ENCODE peak calls at places on chromosomes 5 and 9, in nine cellular contexts. E is sigmoid colon, K is IMR-90, F is ovary, Y is adrenal gland, N is prostate gland, X is A549, G is breast epithelium, H is transverse colon. J is an unnamed sample.

GRCh38 chr5:142748568-142749249 is 21.5 kb upstream of the ARHGAP26 start:
- DNase-seq in F (no peak), G (peak; percentile 81), K (no peak), Y (no peak), E (no peak), X (peak; percentile 44), N (peak; percentile 59), H (peak; percentile 60), J (no peak)

GRCh38 chr9:19216466-19216865 is 14.0 kb upstream of the DENND4C start:
- DNase-seq in H (no peak), G (no peak), X (no peak), E (no peak), Y (no peak), F (no peak), K (no peak), N (no peak), J (no peak)

GRCh38 chr5:61292130-61292672 is 39.9 kb upstream of the ZSWIM6 start:
- DNase-seq in Y (no peak), G (no peak), X (no peak), E (no peak), F (no peak), K (no peak), N (no peak), H (no peak), J (no peak)

GRCh38 chr5:180198208-180198607 is 10.8 kb downstream of the RASGEF1C start:
- DNase-seq in E (no peak), K (no peak), F (no peak), H (no peak), X (no peak), N (no peak), Y (no peak), G (no peak), J (no peak)

GRCh38 chr5:132762246-132763000 is 14.6 kb downstream of the SEPTIN8 start:
- DNase-seq in X (no peak), E (no peak), K (no peak), G (peak; percentile 8), F (no peak), Y (no peak), H (peak; percentile 4), N (no peak), J (no peak)

GRCh38 chr5:64612349-64612961 is 77.8 kb upstream of the SHISAL2B start:
- DNase-seq in Y (peak; percentile 55), F (no peak), N (peak; percentile 48), H (no peak), E (no peak), X (peak; percentile 53), K (peak; percentile 64), G (no peak), J (no peak)

GRCh38 chr5:177317959-177318377 is 6.3 kb upstream of the MXD3 start:
- DNase-seq in E (peak; percentile 82), H (peak; percentile 84), N (peak; percentile 80), Y (peak; percentile 79), G (peak; percentile 67), K (peak; percentile 80), F (peak; percentile 74), X (peak; percentile 82), J (peak; percentile 69)

GRCh38 chr9:93108301-93109041 is 12.5 kb downstream of the CARD19 start:
- DNase-seq in F (peak; percentile 29), Y (peak; percentile 28), X (no peak), E (peak; percentile 64), H (no peak), N (no peak), G (no peak), K (no peak), J (no peak)

GRCh38 chr5:14476791-14477435 is 104.7 kb upstream of the OTULINL start:
- DNase-seq in K (peak; percentile 90), N (no peak), E (no peak), X (no peak), G (no peak), Y (no peak), F (no peak), H (no peak), J (peak; percentile 60)

GRCh38 chr5:4613440-4613839 is 526.7 kb upstream of the ADAMTS16 start:
- DNase-seq in K (no peak), F (no peak), G (no peak), Y (no peak), E (no peak), N (no peak), X (no peak), H (no peak), J (no peak)

GRCh38 chr9:35163413-35163812 is 1.6 kb downstream of the UNC13B start:
- DNase-seq in K (no peak), X (no peak), H (no peak), N (no peak), Y (no peak), F (no peak), E (no peak), G (no peak), J (no peak)

GRCh38 chr5:112586596-112587062 is 151.1 kb upstream of the APC start:
- DNase-seq in N (no peak), H (no peak), E (no peak), Y (no peak), G (no peak), X (no peak), F (no peak), K (no peak), J (no peak)

GRCh38 chr9:89577363-89577762 is 27.4 kb upstream of the GADD45G start:
- DNase-seq in Y (no peak), E (no peak), H (no peak), F (no peak), N (no peak), X (no peak), K (no peak), G (no peak), J (no peak)

GRCh38 chr9:136052991-136053756 is 41.9 kb downstream of the NACC2 start:
- DNase-seq in Y (no peak), E (peak; percentile 67), K (no peak), F (no peak), X (no peak), G (no peak), H (no peak), N (no peak), J (peak; percentile 44)

GRCh38 chr5:122774861-122775712 is at the start of gene SNX2:
- DNase-seq in Y (peak; percentile 89), E (peak; percentile 96), H (peak; percentile 96), K (peak; percentile 76), X (peak; percentile 89), F (peak; percentile 97), G (peak; percentile 93), N (peak; percentile 93), J (peak; percentile 69)
- TF ChIP-seq POLR2A in Y (peak; percentile 87), E (peak; percentile 65), H (peak; percentile 78), K (peak; percentile 64), X (peak; percentile 84), F (peak; percentile 70), G (peak; percentile 66), N (peak; percentile 76), J (peak; percentile 85)

DNA sequence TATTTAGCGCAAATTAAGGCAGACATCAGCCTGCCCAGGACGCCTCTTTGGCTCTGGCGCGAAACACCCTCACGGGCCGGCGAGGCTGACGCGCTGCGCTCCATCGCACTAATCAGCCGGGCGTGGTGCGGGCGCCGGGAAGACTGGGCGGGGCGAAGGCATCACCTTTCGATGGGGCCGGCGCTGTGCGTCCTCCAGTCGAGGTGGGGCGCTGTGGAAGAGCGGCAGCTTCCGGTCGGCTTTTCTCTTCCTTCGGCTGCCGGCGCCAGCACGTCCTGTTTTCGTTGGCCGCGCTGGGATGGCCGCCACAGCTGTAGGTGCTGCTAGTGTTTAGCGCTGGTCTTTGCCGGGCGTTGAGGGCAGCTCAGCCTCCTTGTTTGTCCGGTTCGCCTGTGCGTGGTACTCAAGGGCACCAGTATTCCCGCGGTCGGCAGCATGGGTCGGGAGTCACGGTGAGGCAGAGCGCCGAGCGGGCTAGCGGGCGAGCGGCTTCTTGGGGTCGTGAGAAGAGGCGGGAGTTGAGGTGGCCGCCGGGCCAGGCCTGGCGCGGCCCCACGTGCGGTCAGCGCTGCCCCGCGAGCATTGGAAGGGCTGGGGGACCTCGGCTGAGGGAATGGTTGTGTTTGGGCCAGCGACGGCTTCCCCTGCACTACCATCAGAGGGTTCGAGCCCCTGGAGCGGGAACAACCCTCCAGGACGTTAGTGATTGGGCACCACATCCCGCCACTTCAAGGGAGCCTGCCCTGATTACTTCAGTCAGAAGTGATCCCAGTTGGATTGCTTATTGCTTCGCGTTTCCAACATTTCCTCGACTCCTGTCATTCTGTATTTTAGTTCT is at the start of gene DDX46:
- DNase-seq in K (peak; percentile 88), F (peak; percentile 96), N (peak; percentile 89), H (peak; percentile 97), G (peak; percentile 84), X (peak; percentile 95), Y (peak; percentile 92), E (peak; percentile 96), J (peak; percentile 89)
- TF ChIP-seq POLR2A in K (peak; percentile 84), F (no peak), N (peak; percentile 31), H (peak; percentile 76), G (no peak), X (peak; percentile 84), Y (peak; percentile 87), E (peak; percentile 62), J (peak; percentile 75)

DNA sequence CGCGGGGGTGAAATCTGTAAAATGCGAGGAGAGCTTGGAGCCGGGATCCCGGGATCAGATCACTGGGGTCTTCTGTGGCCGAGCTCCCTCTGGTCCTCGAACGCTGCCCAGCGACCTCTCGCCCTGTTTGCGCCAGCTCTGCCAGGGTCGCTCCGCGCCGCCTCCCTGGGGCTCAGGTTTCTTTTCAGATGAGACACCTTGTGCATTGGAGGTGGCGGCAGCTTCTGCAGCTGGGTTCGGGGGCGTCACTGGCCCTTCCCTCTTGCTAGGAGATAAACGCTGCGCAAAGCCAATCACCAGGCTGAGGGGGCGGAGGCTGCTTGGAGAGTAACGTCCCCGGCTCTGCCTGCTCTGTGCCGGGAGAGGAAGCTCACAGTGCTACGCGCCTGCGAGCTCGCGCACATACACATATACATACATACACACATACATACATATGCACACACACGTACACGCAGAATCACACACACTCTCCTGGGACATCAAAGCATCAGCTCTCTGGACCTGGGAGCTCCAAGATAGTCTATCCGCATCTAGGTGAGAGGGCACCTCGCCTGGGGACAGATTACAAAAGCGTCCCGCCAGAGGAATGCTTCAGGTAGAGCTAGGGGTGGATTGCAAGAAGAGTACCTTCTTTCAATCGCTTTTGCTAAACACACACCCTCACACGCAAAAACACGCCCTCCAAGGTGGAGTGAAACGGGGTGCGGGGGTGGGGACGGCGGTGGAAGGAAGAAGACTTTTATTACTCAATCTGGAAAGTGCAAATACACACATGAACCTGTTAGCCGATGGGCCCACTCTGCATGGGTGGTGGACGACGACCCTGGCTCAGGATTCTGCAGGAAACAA is at the start of gene ST8SIA4:
- DNase-seq in Y (peak; percentile 50), N (peak; percentile 36), F (peak; percentile 38), K (peak; percentile 33), E (peak; percentile 83), G (peak; percentile 55), X (peak; percentile 79), H (peak; percentile 90), J (peak; percentile 19)
- TF ChIP-seq POLR2A in Y (peak; percentile 41), N (no peak), F (no peak), K (no peak), E (peak; percentile 43), G (no peak), X (peak; percentile 54), H (peak; percentile 86), J (no peak)

DNA sequence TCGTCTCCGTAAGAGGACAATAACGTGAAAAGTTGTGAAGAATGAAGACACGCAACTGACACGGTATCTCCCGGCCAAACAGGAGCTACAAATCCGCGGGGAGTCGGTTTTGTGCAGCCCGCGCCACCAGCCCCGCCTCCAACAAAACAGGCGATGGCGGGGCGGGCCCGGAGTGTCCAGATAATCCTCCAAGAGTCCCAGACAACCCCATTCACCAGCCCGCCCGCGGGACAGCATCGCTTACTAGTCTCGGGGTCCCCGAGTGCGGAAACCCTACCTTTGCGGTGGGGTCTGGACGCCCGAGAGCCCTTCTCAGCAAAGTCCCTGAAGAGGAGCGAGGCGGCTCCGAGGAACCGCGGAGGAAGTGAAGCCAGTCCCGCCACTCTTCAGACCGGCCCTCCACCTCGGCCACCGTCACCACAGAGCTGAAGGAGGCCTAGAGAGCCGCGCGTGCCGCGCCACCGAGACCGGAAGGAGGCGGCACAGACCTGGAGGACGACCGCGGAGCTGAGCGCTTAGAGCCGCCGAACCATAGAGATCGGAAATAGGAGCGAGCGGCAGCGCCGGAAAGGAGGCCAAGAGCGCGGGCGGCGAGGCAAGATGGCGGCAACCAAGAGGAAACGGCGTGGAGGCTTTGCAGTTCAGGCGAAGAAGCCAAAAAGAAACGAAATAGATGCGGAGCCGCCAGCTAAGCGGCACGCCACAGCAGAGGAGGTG is at the start of the genes BRIX1 and RAD1:
- DNase-seq in N (peak; percentile 96), K (peak; percentile 98), F (peak; percentile 97), E (peak; percentile 97), X (peak; percentile 98), H (peak; percentile 97), Y (peak; percentile 97), G (peak; percentile 94), J (peak; percentile 93)
- TF ChIP-seq POLR2A in N (no peak), K (peak; percentile 62), F (peak; percentile 16), E (peak; percentile 76), X (peak; percentile 72), H (peak; percentile 85), Y (peak; percentile 94), G (no peak), J (peak; percentile 54)